ENCODE peak calls at places on chromosomes 13 and 19, in four cellular contexts. O is endodermal cell, F is fibroblast of mammary gland, Y is suprapubic skin. X is an unnamed sample.

GRCh38 chr19:22619371-22619770 is 14.8 kb upstream of the ZNF492 start:
- DNase-seq in F (no peak), O (no peak), Y (no peak), X (no peak)

GRCh38 chr19:33499671-33500506 is 21.7 kb downstream of the PEPD start:
- DNase-seq in Y (peak; percentile 53), O (no peak), F (no peak), X (no peak)

GRCh38 chr19:55362174-55362989 is 678 bp downstream of the GARIN5B start:
- DNase-seq in O (no peak), F (no peak), Y (no peak), X (no peak)

GRCh38 chr19:2059422-2060201 is 8.6 kb upstream of the MKNK2 start:
- DNase-seq in O (no peak), F (peak; percentile 73), Y (peak; percentile 86), X (no peak)

GRCh38 chr19:14480695-14481069 is 5.5 kb upstream of the PTGER1 start:
- DNase-seq in Y (no peak), F (peak; percentile 46), O (no peak), X (no peak)

GRCh38 chr13:25901460-25902376 is 150.1 kb downstream of the SHISA2 start:
- DNase-seq in O (no peak), Y (no peak), F (peak; percentile 8), X (no peak)

GRCh38 chr13:52405369-52405766 is 604 bp downstream of the THSD1 start:
- DNase-seq in O (peak; percentile 53), F (peak; percentile 11), Y (no peak), X (no peak)

GRCh38 chr13:32206097-32206740 is 108.9 kb downstream of the ZAR1L start:
- DNase-seq in Y (no peak), F (no peak), O (no peak), X (no peak)

GRCh38 chr13:106105153-106105552 is 430.3 kb downstream of the EFNB2 start:
- DNase-seq in Y (no peak), F (peak; percentile 57), O (no peak), X (no peak)

GRCh38 chr13:42991892-42992584 is at the start of gene EPSTI1:
- DNase-seq in Y (peak; percentile 71), F (peak; percentile 68), O (peak; percentile 90), X (peak; percentile 50)

GRCh38 chr19:41398042-41398403 is 405 bp downstream of the BCKDHA start:
- DNase-seq in F (no peak), O (no peak), Y (no peak), X (no peak)

GRCh38 chr13:107457686-107458085 is 757.6 kb downstream of the LIG4 start:
- DNase-seq in F (no peak), O (no peak), Y (no peak), X (no peak)

GRCh38 chr13:47621931-47622330 is 379.1 kb downstream of the SUCLA2 start:
- DNase-seq in Y (no peak), F (peak; percentile 36), O (no peak), X (no peak)

GRCh38 chr13:109517516-109517915 is 268.9 kb downstream of the IRS2 start:
- DNase-seq in Y (no peak), O (no peak), F (peak; percentile 26), X (no peak)

GRCh38 chr19:57389194-57389729 is 392 bp upstream of the ZNF548 start:
- DNase-seq in F (no peak), O (no peak), Y (no peak), X (no peak)

GRCh38 chr13:30865131-30866009 is 40.7 kb upstream of the MEDAG start:
- DNase-seq in F (peak; percentile 97), Y (peak; percentile 91), O (peak; percentile 89), X (no peak)

GRCh38 chr13:81597101-81597500 is 1256.2 kb upstream of the SPRY2 start:
- DNase-seq in O (no peak), Y (no peak), F (no peak), X (no peak)

GRCh38 chr13:113785051-113786010 is 26.3 kb downstream of the TMEM255B start:
- DNase-seq in Y (no peak), O (peak; percentile 24), F (peak; percentile 72), X (peak; percentile 22)

GRCh38 chr13:93690139-93690538 is 463.5 kb downstream of the GPC6 start:
- DNase-seq in Y (no peak), O (peak; percentile 60), F (peak; percentile 42), X (no peak)

GRCh38 chr13:78689011-78689410 is 30.1 kb upstream of the OBI1 start:
- DNase-seq in O (no peak), Y (no peak), F (no peak), X (no peak)

GRCh38 chr13:34926513-34926912 is 15.6 kb upstream of the NBEA start:
- DNase-seq in O (no peak), Y (no peak), F (peak; percentile 64), X (no peak)

GRCh38 chr19:50046649-50047503 is 21.1 kb downstream of the ZNF473 start:
- DNase-seq in Y (peak; percentile 73), F (no peak), O (peak; percentile 77), X (peak; percentile 74)

GRCh38 chr13:29844441-29844840 is 6.0 kb downstream of the UBL3 start:
- DNase-seq in O (no peak), F (no peak), Y (no peak), X (no peak)

GRCh38 chr19:10230904-10231623 is at the start of gene S1PR2:
- DNase-seq in F (peak; percentile 67), Y (peak; percentile 88), O (peak; percentile 93), X (no peak)

GRCh38 chr19:34244611-34245299 is 9.6 kb upstream of the GARRE1 start:
- DNase-seq in O (no peak), F (peak; percentile 56), Y (peak; percentile 38), X (no peak)

GRCh38 chr19:46728693-46729339 is 11.9 kb upstream of the PRKD2 start:
- DNase-seq in F (peak; percentile 52), Y (no peak), O (peak; percentile 93), X (peak; percentile 63)

GRCh38 chr13:40764587-40765403 is 6.2 kb downstream of the MRPS31 start:
- DNase-seq in Y (no peak), O (no peak), F (peak; percentile 57), X (no peak)

GRCh38 chr19:53079313-53079924 is 23.8 kb downstream of the ZNF160 start:
- DNase-seq in F (no peak), Y (no peak), O (no peak), X (no peak)

GRCh38 chr19:38125238-38125637 is 98.8 kb downstream of the DPF1 start:
- DNase-seq in Y (no peak), F (no peak), O (no peak), X (no peak)

GRCh38 chr13:113776231-113777125 is 17.5 kb downstream of the TMEM255B start:
- DNase-seq in F (no peak), Y (no peak), O (no peak), X (no peak)

GRCh38 chr13:60398438-60398891 is 1.4 kb downstream of the TDRD3 start:
- DNase-seq in F (no peak), O (no peak), Y (no peak), X (no peak)

GRCh38 chr19:3071764-3072163 is 9.5 kb upstream of the TLE5 start:
- DNase-seq in Y (no peak), F (no peak), O (no peak), X (no peak)

GRCh38 chr19:13190781-13191540 is 40.8 kb downstream of the IER2 start:
- DNase-seq in Y (no peak), F (no peak), O (no peak), X (no peak)

GRCh38 chr19:13198634-13199033 is 48.4 kb downstream of the IER2 start:
- DNase-seq in O (no peak), Y (no peak), F (no peak), X (no peak)

GRCh38 chr19:13195678-13196077 is 45.5 kb downstream of the IER2 start:
- DNase-seq in O (peak; percentile 93), Y (no peak), F (no peak), X (no peak)
- TF ChIP-seq CTCF in O (peak; percentile 87), Y (no peak), F (no peak), X (no peak)

GRCh38 chr13:20718958-20719566 is 15.6 kb downstream of the IL17D start:
- DNase-seq in Y (no peak), F (no peak), O (no peak), X (no peak)

GRCh38 chr13:20717581-20718542 is 14.4 kb downstream of the IL17D start:
- DNase-seq in O (no peak), F (no peak), Y (no peak), X (no peak)

GRCh38 chr13:20715340-20715732 is 11.8 kb downstream of the IL17D start:
- DNase-seq in F (peak; percentile 79), O (no peak), Y (no peak), X (no peak)

GRCh38 chr13:20714563-20715339 is 11.3 kb downstream of the IL17D start:
- DNase-seq in O (no peak), F (peak; percentile 94), Y (peak; percentile 75), X (no peak)

GRCh38 chr13:20716951-20717350 is 13.5 kb downstream of the IL17D start:
- DNase-seq in O (peak; percentile 78), F (no peak), Y (no peak), X (no peak)
- TF ChIP-seq CTCF in O (no peak), F (no peak), Y (no peak), X (no peak)

GRCh38 chr19:17376935-17377600 is at the start of gene PLVAP:
- DNase-seq in O (no peak), Y (no peak), F (no peak), X (peak; percentile 26)
- TF ChIP-seq CTCF in O (no peak), Y (no peak), F (no peak), X (no peak)

GRCh38 chr19:42421591-42422031 is 5.6 kb downstream of the LIPE start:
- DNase-seq in Y (no peak), O (no peak), F (no peak), X (no peak)
- TF ChIP-seq CTCF in Y (no peak), O (no peak), F (no peak), X (no peak)

GRCh38 chr13:27622102-27622820 is 569 bp downstream of the POLR1D start:
- DNase-seq in Y (no peak), F (peak; percentile 14), O (no peak), X (no peak)
- TF ChIP-seq CTCF in Y (no peak), F (peak; percentile 34), O (peak; percentile 56), X (no peak)

GRCh38 chr13:112067121-112067741 is at the start of gene SOX1:
- DNase-seq in O (peak; percentile 86), Y (no peak), F (no peak), X (no peak)

GRCh38 chr13:112069727-112070300 is 2.9 kb downstream of the SOX1 start:
- DNase-seq in Y (no peak), O (peak; percentile 51), F (no peak), X (no peak)

GRCh38 chr13:112067871-112068305 is 939 bp downstream of the SOX1 start:
- DNase-seq in F (peak; percentile 25), O (peak; percentile 82), Y (no peak), X (no peak)

GRCh38 chr13:112069063-112069726 is 2.2 kb downstream of the SOX1 start:
- DNase-seq in O (no peak), Y (no peak), F (no peak), X (no peak)

GRCh38 chr13:112068531-112069062 is 1.6 kb downstream of the SOX1 start:
- DNase-seq in F (no peak), O (peak; percentile 66), Y (no peak), X (no peak)
- TF ChIP-seq CTCF in F (no peak), O (no peak), Y (no peak), X (no peak)

DNA sequence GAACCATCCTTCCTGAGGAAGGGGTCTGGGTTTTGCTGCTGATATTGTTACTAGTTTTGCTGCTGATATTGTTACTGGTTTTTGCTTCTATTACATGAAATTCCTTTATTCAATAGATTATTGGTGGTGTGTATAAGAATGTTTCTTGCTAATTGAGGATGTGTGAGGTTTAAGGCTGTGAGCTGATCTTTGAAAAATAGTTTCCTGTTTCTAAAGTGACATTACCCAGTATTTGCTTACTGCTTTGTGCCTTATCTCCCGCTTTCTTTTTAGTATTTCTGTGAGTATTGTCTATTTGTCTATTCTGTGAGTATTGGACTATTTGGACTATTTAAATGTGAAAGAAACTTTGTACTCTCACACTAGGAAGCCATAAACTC is 38.2 kb upstream of the C1QTNF9 start:
- DNase-seq in Y (no peak), O (no peak), F (no peak), X (no peak)
- TF ChIP-seq CTCF in Y (no peak), O (no peak), F (no peak), X (no peak)

X was measured in omental fat pad.